ENCODE peak calls at places on chromosomes 6 and 20, in four cellular contexts. B, Y, A and Z are unnamed samples.
A peak's percentile ranks its signal among the peaks of the same experiment; 100 is the strongest.

GRCh38 chr20:40493551-40493950 is 195.5 kb downstream of the MAFB start:
- DNase-seq in B (no peak), A (no peak), Y (peak; percentile 28), Z (no peak)

GRCh38 chr6:44712353-44713147 is 325.0 kb downstream of the CDC5L start:
- DNase-seq in Y (no peak), A (no peak), B (no peak), Z (no peak)

GRCh38 chr20:50729925-50730764 is 1.2 kb upstream of the PARD6B start:
- DNase-seq in A (peak; percentile 18), B (peak; percentile 25), Y (no peak), Z (peak; percentile 55)

GRCh38 chr6:17505767-17506280 is 94.3 kb upstream of the FAM8A1 start:
- DNase-seq in A (no peak), Y (peak; percentile 53), B (no peak), Z (peak; percentile 16)

GRCh38 chr6:167975449-167975848 is 22.0 kb upstream of the KIF25 start:
- DNase-seq in Y (no peak), B (no peak), A (no peak), Z (no peak)

GRCh38 chr20:62913043-62913630 is 13.2 kb downstream of the DIDO1 start:
- DNase-seq in A (no peak), Y (no peak), B (no peak), Z (no peak)

GRCh38 chr6:170371588-170371987 is 65.0 kb downstream of the FAM120B start:
- DNase-seq in Y (no peak), A (no peak), B (no peak), Z (peak; percentile 40)

GRCh38 chr6:126307859-126308258 is 32.1 kb upstream of the CENPW start:
- DNase-seq in A (no peak), Y (peak; percentile 85), B (no peak), Z (no peak)

GRCh38 chr6:1486387-1486786 is 97.0 kb downstream of the FOXF2 start:
- DNase-seq in A (no peak), B (no peak), Y (no peak), Z (no peak)

GRCh38 chr6:159826968-159827647 is 27.0 kb downstream of the PNLDC1 start:
- DNase-seq in B (no peak), Y (no peak), A (no peak), Z (no peak)

GRCh38 chr6:155186052-155186658 is 77.7 kb upstream of the CLDN20 start:
- DNase-seq in A (no peak), Y (no peak), B (no peak), Z (no peak)

GRCh38 chr20:11207749-11208502 is 534.1 kb upstream of the JAG1 start:
- DNase-seq in A (peak; percentile 75), Y (peak; percentile 81), B (no peak), Z (peak; percentile 49)

GRCh38 chr20:51560550-51561307 is 18.2 kb upstream of the NFATC2 start:
- DNase-seq in A (no peak), B (no peak), Y (no peak), Z (no peak)

GRCh38 chr6:97658090-97658489 is 375.1 kb upstream of the MMS22L start:
- DNase-seq in A (no peak), B (no peak), Y (no peak), Z (no peak)

GRCh38 chr6:87093651-87094050 is 1.3 kb downstream of the CGA start:
- DNase-seq in A (no peak), B (no peak), Y (no peak), Z (no peak)

GRCh38 chr6:87094576-87094975 is 330 bp downstream of the CGA start:
- DNase-seq in Y (no peak), B (no peak), A (no peak), Z (no peak)

GRCh38 chr6:87092435-87092834 is 2.5 kb downstream of the CGA start:
- DNase-seq in B (no peak), A (no peak), Y (no peak), Z (no peak)

GRCh38 chr6:87095056-87095527 is at the start of gene CGA:
- DNase-seq in A (no peak), B (no peak), Y (no peak), Z (no peak)

GRCh38 chr6:87093199-87093598 is 1.7 kb downstream of the CGA start:
- DNase-seq in A (no peak), Y (no peak), B (no peak), Z (no peak)
- H3K4me3 ChIP-seq in A (no peak overlapping the region), Y (no peak overlapping the region), B (no peak overlapping the region), Z (no peak overlapping the region)

DNA sequence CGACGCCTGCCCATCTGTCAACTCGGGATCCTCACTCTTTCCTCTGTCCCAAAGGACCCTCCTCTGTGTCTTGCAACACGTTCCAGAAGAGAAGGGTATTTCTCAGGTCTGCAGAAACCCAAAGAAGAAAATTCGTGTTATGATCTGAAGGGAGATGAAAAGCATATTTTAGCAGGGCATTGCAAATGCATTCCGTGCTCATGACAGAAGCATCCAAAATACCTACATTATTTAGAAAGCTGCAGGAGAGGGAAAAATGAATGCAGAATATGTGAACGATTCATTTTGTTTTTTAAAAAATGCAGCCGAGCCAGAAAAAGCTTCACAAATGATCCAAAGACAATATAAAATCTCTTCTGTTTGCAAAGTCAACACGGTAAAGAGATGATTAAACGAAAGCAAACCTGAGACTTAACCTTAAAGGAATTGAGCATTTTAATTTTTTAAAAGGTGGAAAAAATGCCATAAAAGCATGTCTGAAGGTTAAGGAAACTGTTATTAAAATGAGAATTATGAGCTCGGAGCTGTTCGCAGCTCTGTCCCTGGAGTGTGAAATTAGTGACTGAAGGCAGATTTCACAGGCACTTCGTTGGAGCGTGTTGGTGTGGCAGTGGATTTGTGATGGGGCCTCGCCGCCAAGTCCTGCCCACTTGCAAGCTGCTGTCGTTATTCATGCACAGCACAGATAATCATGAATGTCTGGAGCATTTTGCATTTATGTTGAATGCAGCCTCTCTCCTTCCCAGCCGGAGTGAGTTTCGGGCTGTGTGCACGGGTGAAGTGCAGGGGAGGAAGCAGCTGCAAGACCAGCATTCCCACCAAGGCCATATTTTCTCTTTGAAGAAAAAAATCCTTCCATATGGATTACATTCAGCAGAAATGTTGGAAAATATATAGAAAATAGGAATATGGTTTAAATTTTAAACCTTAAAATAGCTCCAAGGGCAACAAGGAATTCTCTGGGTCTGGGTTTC is 136.3 kb upstream of the SULF2 start:
- DNase-seq in B (no peak), Y (no peak), A (no peak), Z (no peak)
- H3K27ac ChIP-seq in B (no peak overlapping the region), Y (no peak overlapping the region), A (no peak overlapping the region), Z (no peak overlapping the region)

DNA sequence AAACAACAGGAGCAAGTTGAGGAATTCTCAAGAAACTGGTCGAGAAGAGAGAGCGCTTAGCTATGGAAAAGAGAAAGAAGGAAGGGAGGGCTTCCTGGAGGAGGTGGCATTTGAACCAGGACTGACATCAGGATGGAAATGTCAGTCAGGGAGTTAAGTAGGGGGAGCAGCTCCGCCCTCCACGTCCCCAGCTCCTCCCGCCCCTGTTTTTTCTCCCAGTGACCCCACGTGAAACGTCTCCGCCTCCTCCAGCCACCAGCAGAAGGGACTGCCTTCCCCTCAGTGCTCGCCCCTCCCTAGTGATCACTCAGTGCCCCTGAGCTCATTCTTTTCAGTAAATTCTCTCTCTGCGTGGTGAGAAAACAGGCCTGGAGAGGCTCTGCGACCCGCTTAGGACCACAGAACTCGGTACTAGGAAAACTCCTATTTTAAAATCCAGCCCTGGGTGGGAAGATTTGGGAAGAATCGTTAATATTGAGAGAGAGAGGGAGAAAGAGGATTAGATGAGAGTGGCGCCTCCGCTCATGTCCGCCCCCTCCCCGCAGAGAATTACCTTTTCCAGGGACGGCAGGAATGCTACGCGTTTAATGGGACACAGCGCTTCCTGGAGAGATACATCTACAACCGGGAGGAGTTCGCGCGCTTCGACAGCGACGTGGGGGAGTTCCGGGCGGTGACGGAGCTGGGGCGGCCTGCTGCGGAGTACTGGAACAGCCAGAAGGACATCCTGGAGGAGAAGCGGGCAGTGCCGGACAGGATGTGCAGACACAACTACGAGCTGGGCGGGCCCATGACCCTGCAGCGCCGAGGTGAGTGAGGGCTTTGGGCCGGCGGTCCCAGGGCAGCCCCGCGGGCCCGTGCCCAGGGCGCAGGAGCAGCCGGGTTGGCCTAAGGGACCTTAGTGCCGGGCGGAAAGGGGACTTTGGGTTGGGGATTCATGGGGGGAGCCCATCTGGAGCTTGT is 4.6 kb downstream of the HLA-DPB1 start:
- DNase-seq in B (peak; percentile 55), A (peak; percentile 72), Y (peak; percentile 77), Z (peak; percentile 82)
- H3K4me3 ChIP-seq in B (peak overlapping the region; percentile 49), A (no peak overlapping the region), Y (peak overlapping the region; percentile 45), Z (peak overlapping the region; percentile 16)

GRCh38 chr6:169167581-169168301 is 85.9 kb downstream of the THBS2 start:
- DNase-seq in Y (peak; percentile 97), B (no peak), A (peak; percentile 32), Z (no peak)

GRCh38 chr6:169168302-169168630 is 85.4 kb downstream of the THBS2 start:
- DNase-seq in Y (no peak), B (no peak), A (no peak), Z (no peak)

GRCh38 chr6:169169375-169169774 is 84.3 kb downstream of the THBS2 start:
- DNase-seq in B (no peak), Y (no peak), A (no peak), Z (peak; percentile 61)

GRCh38 chr6:169169941-169170582 is 83.6 kb downstream of the THBS2 start:
- DNase-seq in B (no peak), A (no peak), Y (no peak), Z (no peak)

DNA sequence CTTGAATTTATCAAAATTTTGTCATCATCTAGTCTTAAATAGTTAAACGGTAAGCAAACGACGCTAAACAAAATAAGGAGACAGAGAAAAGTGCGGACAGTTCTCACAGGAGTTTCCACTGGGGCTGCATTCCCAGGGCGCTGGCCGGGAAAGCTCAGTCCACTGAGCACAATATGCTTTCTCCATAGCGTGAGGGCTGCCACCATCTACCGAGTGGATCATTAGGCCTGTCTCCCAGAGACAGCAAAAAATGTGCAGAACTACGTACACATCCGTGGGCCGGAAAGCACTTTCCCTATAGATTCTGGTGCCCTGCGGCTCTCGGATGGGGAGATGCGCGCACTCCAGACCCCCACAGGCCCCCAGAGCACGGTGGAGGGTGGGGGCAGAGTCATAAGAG is 84.9 kb downstream of the THBS2 start:
- DNase-seq in A (no peak), B (no peak), Y (no peak), Z (no peak)
- H3K27ac ChIP-seq in A (no peak overlapping the region), B (no peak overlapping the region), Y (peak overlapping the region; percentile 99), Z (no peak overlapping the region)

GRCh38 chr6:149065658-149066556 is 251.6 kb upstream of the TAB2 start:
- DNase-seq in Y (no peak), B (no peak), A (no peak), Z (peak; percentile 58)
- H3K4me3 ChIP-seq in Y (no peak overlapping the region), B (no peak overlapping the region), A (no peak overlapping the region), Z (no peak overlapping the region)

DNA sequence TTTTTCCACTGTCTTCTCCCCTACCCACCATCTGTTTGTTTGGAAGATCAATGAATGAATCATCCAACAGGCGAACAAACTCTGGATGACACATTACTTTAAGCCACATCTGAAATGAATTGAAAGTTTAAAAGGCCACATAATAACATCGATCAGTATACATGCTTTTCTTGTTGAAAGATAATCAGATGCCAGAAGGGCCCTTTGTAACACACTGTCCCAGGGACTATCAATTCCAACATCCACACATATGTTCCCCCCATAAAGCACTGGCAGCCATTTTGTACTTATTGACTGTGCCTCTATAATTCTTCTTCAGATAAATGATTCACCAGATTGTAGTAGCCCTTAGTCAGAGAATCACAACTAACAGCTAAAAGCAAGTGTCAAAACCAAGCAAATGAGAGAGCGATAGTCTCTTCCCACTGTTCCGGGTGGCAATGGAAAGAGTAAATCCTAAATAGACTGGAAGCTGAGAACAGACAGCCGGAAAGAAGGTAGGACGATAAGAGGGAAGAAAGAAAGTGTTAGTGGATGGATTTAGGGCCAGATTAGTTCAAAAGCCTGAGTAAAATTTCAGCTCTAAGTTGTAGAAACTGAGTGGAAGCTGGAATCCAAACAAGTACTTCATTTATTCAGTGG is 184.9 kb upstream of the TENT5A start:
- DNase-seq in Y (peak; percentile 11), B (no peak), A (no peak), Z (no peak)
- H3K27ac ChIP-seq in Y (peak overlapping the region; percentile 82), B (peak overlapping the region; percentile 64), A (peak overlapping the region; percentile 82), Z (no peak overlapping the region)

GRCh38 chr20:19890358-19891117 is 126.6 kb upstream of the NAA20 start:
- DNase-seq in A (no peak), Y (no peak), B (no peak), Z (no peak)
- H3K4me3 ChIP-seq in A (no peak overlapping the region), Y (no peak overlapping the region), B (peak overlapping the region; percentile 47), Z (no peak overlapping the region)